ENCODE peak calls at places on chromosomes 6 and 20, in eight cellular contexts. P, G, D, O, N, S, E and X are unnamed samples.

GRCh38 chr6:123022980-123023379 is 26.9 kb downstream of the CLVS2 start:
- DNase-seq in S (no peak), O (peak), E (peak), N (peak), D (no peak), G (peak), P (no peak), X (peak)

GRCh38 chr6:107561325-107561724 is 71.4 kb downstream of the SOBP start:
- DNase-seq in P (no peak), O (peak), E (peak), S (no peak), N (no peak), D (no peak), G (peak), X (no peak)

GRCh38 chr6:5151955-5152401 is 66.8 kb downstream of the PPP1R3G start:
- DNase-seq in G (no peak), S (peak), P (no peak), N (no peak), O (peak), D (no peak), E (no peak), X (no peak)

GRCh38 chr20:11553603-11554002 is 364.1 kb upstream of the BTBD3 start:
- DNase-seq in E (no peak), S (no peak), O (peak), N (no peak), D (no peak), P (no peak), G (no peak), X (no peak)

GRCh38 chr6:30781697-30782424 is 37.5 kb upstream of the IER3 start:
- DNase-seq in S (peak), D (peak), P (peak), E (no peak), O (peak), N (peak), G (no peak), X (peak)

GRCh38 chr20:4150095-4150492 is 134.7 kb upstream of the RNF24 start:
- DNase-seq in N (no peak), P (no peak), O (peak), S (no peak), D (no peak), G (no peak), E (no peak), X (no peak)

GRCh38 chr20:23120936-23121765 is 35.0 kb upstream of the CD93 start:
- DNase-seq in N (peak), S (no peak), G (no peak), D (no peak), O (no peak), P (no peak), E (no peak), X (no peak)

GRCh38 chr6:121780325-121781313 is 345.2 kb downstream of the GJA1 start:
- DNase-seq in N (no peak), D (no peak), S (no peak), O (peak), E (no peak), P (no peak), G (no peak), X (no peak)

GRCh38 chr6:140321891-140322290 is 947.4 kb upstream of the CITED2 start:
- DNase-seq in D (no peak), G (no peak), O (no peak), S (no peak), P (no peak), N (no peak), E (no peak), X (no peak)

GRCh38 chr6:105799051-105799450 is 287.1 kb upstream of the PRDM1 start:
- DNase-seq in O (no peak), G (no peak), E (no peak), D (no peak), P (no peak), S (peak), N (no peak), X (no peak)

GRCh38 chr6:8940356-8940755 is 505.0 kb upstream of the SLC35B3 start:
- DNase-seq in N (no peak), S (no peak), E (no peak), D (no peak), O (no peak), G (no peak), P (no peak), X (no peak)

GRCh38 chr20:49344975-49345374 is 67.1 kb upstream of the ZNFX1 start:
- DNase-seq in E (no peak), O (peak), D (no peak), N (no peak), S (peak), G (no peak), P (no peak), X (no peak)

GRCh38 chr6:43469947-43470346 is 7.4 kb upstream of the TJAP1 start:
- DNase-seq in N (no peak), E (no peak), O (no peak), G (no peak), P (no peak), D (no peak), S (no peak), X (peak)

DNA sequence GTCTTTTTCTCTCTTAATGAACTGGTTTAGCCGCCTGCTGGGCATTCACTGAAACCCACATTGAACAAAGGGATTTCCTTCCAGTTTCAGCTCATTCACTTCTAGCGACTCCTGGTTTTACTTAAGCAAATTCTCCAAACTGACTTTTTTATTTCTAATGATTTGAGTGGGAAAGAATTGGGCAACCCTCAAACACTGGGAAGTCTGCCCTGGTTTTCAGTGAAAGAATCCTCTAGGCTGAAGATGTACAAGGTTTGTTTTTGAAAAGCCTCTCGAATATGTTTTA is 45.5 kb downstream of the PLAGL1 start:
- DNase-seq in S (no peak), N (no peak), O (peak), E (peak), P (no peak), D (no peak), G (peak), X (no peak)
- TF ChIP-seq CTCF in S (no peak), N (no peak), O (peak), E (peak), P (no peak), D (peak), G (peak), X (no peak)

GRCh38 chr6:150036081-150036480 is 10.7 kb upstream of the RAET1L start:
- DNase-seq in S (no peak), G (no peak), E (no peak), O (no peak), P (no peak), N (no peak), D (no peak), X (no peak)

GRCh38 chr6:150043096-150043495 is 17.8 kb upstream of the RAET1L start:
- DNase-seq in O (no peak), N (no peak), E (no peak), D (no peak), G (no peak), P (no peak), S (no peak), X (no peak)

GRCh38 chr6:150037526-150038201 is 12.3 kb upstream of the RAET1L start:
- DNase-seq in N (no peak), D (no peak), G (no peak), S (no peak), O (no peak), P (no peak), E (peak), X (no peak)

GRCh38 chr6:150033197-150033771 is 8.0 kb upstream of the RAET1L start:
- DNase-seq in E (no peak), O (no peak), G (no peak), D (no peak), P (no peak), S (no peak), N (no peak), X (no peak)

GRCh38 chr6:150038202-150038830 is 13.0 kb upstream of the RAET1L start:
- DNase-seq in N (no peak), E (peak), D (no peak), G (peak), O (no peak), S (no peak), P (no peak), X (no peak)
- H3K4me3 ChIP-seq in N (no peak), E (peak), D (no peak), G (peak), O (no peak), S (no peak), P (no peak), X (no peak)

GRCh38 chr6:148508401-148509151 is 165.9 kb downstream of the SASH1 start:
- DNase-seq in S (no peak), P (no peak), O (peak), N (no peak), E (peak), D (no peak), G (peak), X (no peak)

GRCh38 chr6:148509152-148509571 is 166.5 kb downstream of the SASH1 start:
- DNase-seq in S (no peak), D (no peak), E (no peak), O (peak), N (no peak), G (no peak), P (no peak), X (no peak)

GRCh38 chr6:148513145-148514071 is 170.8 kb downstream of the SASH1 start:
- DNase-seq in G (peak), D (no peak), N (no peak), S (no peak), E (no peak), O (no peak), P (no peak), X (no peak)

GRCh38 chr6:148507774-148508173 is 165.1 kb downstream of the SASH1 start:
- DNase-seq in S (no peak), E (peak), D (no peak), O (peak), N (no peak), P (no peak), G (no peak), X (no peak)

GRCh38 chr6:148509789-148510581 is 167.3 kb downstream of the SASH1 start:
- DNase-seq in E (no peak), G (no peak), S (no peak), N (no peak), O (peak), D (no peak), P (peak), X (peak)
- TF ChIP-seq CTCF in E (no peak), G (no peak), S (no peak), N (no peak), O (no peak), D (no peak), P (no peak), X (no peak)

DNA sequence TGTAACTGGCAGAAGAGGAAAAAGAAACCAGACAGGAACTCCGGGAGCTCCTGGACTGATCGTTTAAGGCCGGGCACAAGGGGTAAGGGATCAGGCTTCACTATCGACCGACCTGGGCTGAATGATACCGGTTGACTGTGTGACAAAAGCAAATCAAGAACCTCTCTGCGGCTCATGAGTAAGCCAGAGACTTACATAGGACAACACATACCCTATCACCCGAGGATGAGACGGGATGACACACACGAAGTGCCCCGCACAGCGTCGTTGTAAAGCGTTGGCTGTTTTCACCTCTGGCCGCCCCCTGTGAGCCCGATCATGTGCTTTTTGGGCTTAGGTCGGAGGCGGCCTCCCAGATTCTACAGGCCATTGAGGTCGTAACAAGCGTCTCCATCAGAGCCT is 695 bp upstream of the TGIF2 start:
- DNase-seq in E (peak), G (peak), O (no peak), N (no peak), D (no peak), P (no peak), S (no peak), X (peak)
- H3K4me3 ChIP-seq in E (peak), G (peak), O (peak), N (peak), D (peak), P (no peak), S (peak), X (peak)

GRCh38 chr20:63289311-63290135 is 3.5 kb upstream of the COL20A1 start:
- DNase-seq in S (no peak), N (no peak), P (no peak), D (no peak), O (no peak), G (no peak), E (no peak), X (no peak)

GRCh38 chr20:63290136-63290676 is 2.8 kb upstream of the COL20A1 start:
- DNase-seq in P (no peak), S (no peak), G (no peak), D (no peak), E (no peak), O (no peak), N (no peak), X (no peak)

GRCh38 chr20:63292292-63292701 is 689 bp upstream of the COL20A1 start:
- DNase-seq in P (no peak), D (no peak), O (no peak), N (no peak), E (no peak), S (no peak), G (no peak), X (no peak)

GRCh38 chr20:63291811-63292210 is 1.2 kb upstream of the COL20A1 start:
- DNase-seq in E (no peak), S (no peak), N (no peak), P (no peak), D (no peak), O (no peak), G (no peak), X (no peak)

DNA sequence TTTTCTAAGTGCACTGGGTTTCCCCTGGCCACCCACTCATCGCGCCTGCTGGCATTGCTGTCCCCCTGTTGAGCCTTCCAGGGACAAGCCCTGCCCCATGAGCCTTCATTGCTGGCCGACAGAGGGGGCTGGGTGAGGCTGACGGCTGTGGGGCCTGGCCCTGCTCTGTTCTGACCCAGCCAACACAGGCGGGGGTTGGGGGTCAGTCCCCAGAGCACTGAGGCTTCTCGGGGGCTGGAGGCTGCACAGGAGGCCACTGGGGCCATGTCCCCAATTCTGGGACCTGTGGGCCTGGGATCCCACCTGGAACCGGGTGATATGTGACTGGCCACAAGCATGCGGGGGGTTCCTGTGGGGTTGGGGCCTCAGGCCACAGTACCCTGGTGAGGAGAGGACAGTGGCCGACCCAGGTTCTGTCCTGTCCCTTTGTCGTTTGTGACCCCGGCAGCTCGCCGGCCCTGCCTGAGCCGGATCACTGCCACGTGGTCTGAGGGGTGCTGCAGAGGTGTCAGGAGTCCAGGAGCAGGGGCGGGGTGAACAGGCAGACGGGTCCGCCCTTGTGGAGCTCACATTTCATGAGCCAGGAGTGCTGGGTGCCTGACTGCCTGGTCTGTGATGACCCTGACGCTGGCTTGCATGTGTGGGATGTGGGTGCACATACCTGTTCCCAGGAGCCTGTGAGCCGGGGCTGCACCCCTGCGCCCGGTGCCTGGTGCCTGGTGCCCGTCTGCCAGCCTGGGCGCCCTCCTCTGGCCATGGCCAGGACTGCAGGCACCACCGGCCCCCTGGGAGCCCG is 2.1 kb upstream of the COL20A1 start:
- DNase-seq in E (peak), D (no peak), N (peak), O (no peak), S (no peak), G (peak), P (no peak), X (peak)
- TF ChIP-seq CTCF in E (peak), D (peak), N (peak), O (peak), S (peak), G (peak), P (peak), X (peak)

DNA sequence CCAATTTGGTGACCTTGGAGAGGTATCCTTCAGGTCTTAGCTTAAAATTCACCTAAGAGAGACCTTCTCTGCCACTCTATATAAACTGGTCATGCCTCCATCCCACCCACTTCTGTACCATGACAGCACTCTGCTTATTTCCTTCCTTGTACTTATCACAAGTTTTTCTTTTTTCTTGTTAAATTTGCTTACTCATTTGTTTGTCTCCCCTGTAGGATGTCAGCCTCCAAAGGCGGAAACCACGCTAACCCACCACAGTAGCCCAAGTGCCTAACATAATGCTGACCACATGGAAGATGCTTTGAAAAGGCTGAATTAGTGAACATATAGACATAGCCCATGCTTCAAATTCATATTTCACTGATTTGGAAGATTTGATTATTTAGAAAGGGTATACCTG is 5.4 kb downstream of the BMP6 start:
- DNase-seq in N (no peak), O (no peak), G (no peak), P (no peak), S (no peak), D (no peak), E (no peak), X (no peak)
- H3K4me3 ChIP-seq in N (no peak), O (no peak), G (no peak), P (no peak), S (no peak), D (no peak), E (no peak), X (no peak)

GRCh38 chr6:52672422-52673025 is 1.6 kb downstream of the TMEM14A start:
- DNase-seq in S (no peak), O (no peak), E (no peak), N (no peak), D (no peak), G (no peak), P (no peak), X (no peak)

GRCh38 chr6:52670502-52671409 is at the start of gene TMEM14A:
- DNase-seq in S (peak), N (peak), P (peak), D (peak), G (peak), O (peak), E (peak), X (peak)

GRCh38 chr6:52675372-52675771 is 4.5 kb downstream of the TMEM14A start:
- DNase-seq in N (no peak), G (peak), E (peak), P (no peak), D (no peak), S (no peak), O (no peak), X (no peak)
- TF ChIP-seq CTCF in N (no peak), G (no peak), E (no peak), P (no peak), D (no peak), S (no peak), O (no peak), X (no peak)

GRCh38 chr6:158323561-158323958 is 11.3 kb downstream of the TULP4 start:
- DNase-seq in N (no peak), E (no peak), D (no peak), G (no peak), S (no peak), P (no peak), O (no peak), X (peak)
- H3K4me3 ChIP-seq in N (no peak), E (no peak), D (no peak), G (no peak), S (no peak), P (no peak), O (no peak), X (no peak)

GRCh38 chr6:142822882-142823578 is 121.9 kb downstream of the HIVEP2 start:
- DNase-seq in G (peak), S (no peak), D (no peak), O (no peak), P (no peak), E (peak), N (peak), X (peak)
- TF ChIP-seq CTCF in G (peak), S (peak), D (no peak), O (peak), P (no peak), E (peak), N (peak), X (peak)